ENCODE peak calls at places on chromosome 22, in five cellular contexts. One of them, this sample, is unnamed.
A peak's percentile ranks its signal among the peaks of the same experiment; 100 is the strongest.

GRCh38 chr22:24247564-24248344 is 2.9 kb upstream of the GGT5 start:
- DNase-seq in astrocyte: peak; percentile 90
- DNase-seq in ACHN: peak; percentile 58
- DNase-seq in COR-L47: peak; percentile 43
- DNase-seq in pons: peak; percentile 70
- DNase-seq in this sample: peak; percentile 40

GRCh38 chr22:49589811-49590210 is 237.9 kb downstream of the BRD1 start:
- DNase-seq in astrocyte: no peak
- DNase-seq in ACHN: no peak
- DNase-seq in COR-L47: no peak
- DNase-seq in pons: no peak
- DNase-seq in this sample: no peak

GRCh38 chr22:38317995-38318715 is 922 bp upstream of the CSNK1E start:
- DNase-seq in astrocyte: peak; percentile 95
- DNase-seq in ACHN: peak; percentile 91
- DNase-seq in COR-L47: peak; percentile 84
- DNase-seq in pons: no peak
- DNase-seq in this sample: no peak

GRCh38 chr22:35203583-35203982 is 53.7 kb upstream of the HMGXB4 start:
- DNase-seq in astrocyte: no peak
- DNase-seq in ACHN: no peak
- DNase-seq in COR-L47: no peak
- DNase-seq in pons: no peak
- DNase-seq in this sample: no peak

GRCh38 chr22:20607157-20607907 is 99.9 kb downstream of the MED15 start:
- DNase-seq in astrocyte: no peak
- DNase-seq in ACHN: no peak
- DNase-seq in COR-L47: peak; percentile 76
- DNase-seq in pons: no peak
- DNase-seq in this sample: peak; percentile 57

GRCh38 chr22:46281866-46282678 is 14.3 kb downstream of the TTC38 start:
- DNase-seq in astrocyte: no peak
- DNase-seq in ACHN: no peak
- DNase-seq in COR-L47: no peak
- DNase-seq in pons: no peak
- DNase-seq in this sample: no peak

GRCh38 chr22:38089474-38089851 is 5.5 kb upstream of the SLC16A8 start:
- DNase-seq in astrocyte: no peak
- DNase-seq in ACHN: no peak
- DNase-seq in COR-L47: no peak
- DNase-seq in pons: no peak
- DNase-seq in this sample: no peak

GRCh38 chr22:49900441-49901230 is 17.6 kb downstream of the ALG12 start:
- DNase-seq in astrocyte: no peak
- DNase-seq in ACHN: no peak
- DNase-seq in COR-L47: no peak
- DNase-seq in pons: no peak
- DNase-seq in this sample: no peak

GRCh38 chr22:35863432-35863831 is 145.8 kb downstream of the APOL5 start:
- DNase-seq in astrocyte: no peak
- DNase-seq in ACHN: no peak
- DNase-seq in COR-L47: no peak
- DNase-seq in pons: no peak
- DNase-seq in this sample: no peak

GRCh38 chr22:47275479-47276218 is 513.2 kb downstream of the TBC1D22A start:
- DNase-seq in astrocyte: no peak
- DNase-seq in ACHN: no peak
- DNase-seq in COR-L47: no peak
- DNase-seq in pons: no peak
- DNase-seq in this sample: no peak

GRCh38 chr22:42074153-42074750 is at the start of gene PHETA2:
- DNase-seq in astrocyte: no peak
- DNase-seq in ACHN: peak; percentile 43
- DNase-seq in COR-L47: no peak
- DNase-seq in pons: no peak
- DNase-seq in this sample: no peak

GRCh38 chr22:19289475-19290161 is 1.9 kb downstream of the CLTCL1 start:
- DNase-seq in astrocyte: peak; percentile 94
- DNase-seq in ACHN: peak; percentile 76
- DNase-seq in COR-L47: no peak
- DNase-seq in pons: no peak
- DNase-seq in this sample: no peak

GRCh38 chr22:42462016-42462415 is 29.8 kb upstream of the NFAM1 start:
- DNase-seq in astrocyte: no peak
- DNase-seq in ACHN: no peak
- DNase-seq in COR-L47: peak; percentile 33
- DNase-seq in pons: no peak
- DNase-seq in this sample: peak; percentile 60

GRCh38 chr22:37994049-37994448 is 9.7 kb upstream of the SOX10 start:
- DNase-seq in astrocyte: no peak
- DNase-seq in ACHN: no peak
- DNase-seq in COR-L47: no peak
- DNase-seq in pons: no peak
- DNase-seq in this sample: no peak

GRCh38 chr22:35544189-35544588 is 3.6 kb downstream of the RASD2 start:
- DNase-seq in astrocyte: no peak
- DNase-seq in ACHN: no peak
- DNase-seq in COR-L47: peak; percentile 38
- DNase-seq in pons: no peak
- DNase-seq in this sample: no peak

GRCh38 chr22:38758276-38758945 is 2.6 kb upstream of the SUN2 start:
- DNase-seq in astrocyte: no peak
- DNase-seq in ACHN: no peak
- DNase-seq in COR-L47: no peak
- DNase-seq in pons: peak; percentile 11
- DNase-seq in this sample: peak; percentile 66

GRCh38 chr22:36350751-36351594 is 36.8 kb downstream of the MYH9 start:
- DNase-seq in astrocyte: peak; percentile 80
- DNase-seq in ACHN: peak; percentile 67
- DNase-seq in COR-L47: no peak
- DNase-seq in pons: peak; percentile 55
- DNase-seq in this sample: no peak

GRCh38 chr22:22745225-22746060 is 101.0 kb downstream of the GGTLC2 start:
- DNase-seq in astrocyte: no peak
- DNase-seq in ACHN: peak; percentile 39
- DNase-seq in COR-L47: peak; percentile 16
- DNase-seq in pons: peak; percentile 37
- DNase-seq in this sample: no peak

GRCh38 chr22:29744902-29745301 is 21.9 kb downstream of the ZMAT5 start:
- DNase-seq in astrocyte: no peak
- DNase-seq in ACHN: peak; percentile 25
- DNase-seq in COR-L47: no peak
- DNase-seq in pons: no peak
- DNase-seq in this sample: peak; percentile 66

GRCh38 chr22:21015051-21016006 is at the start of gene P2RX6:
- DNase-seq in astrocyte: peak; percentile 16
- DNase-seq in ACHN: no peak
- DNase-seq in COR-L47: no peak
- DNase-seq in pons: no peak
- DNase-seq in this sample: peak; percentile 5

GRCh38 chr22:50206599-50206998 is 5.8 kb downstream of the SELENOO start:
- DNase-seq in astrocyte: no peak
- DNase-seq in ACHN: peak; percentile 24
- DNase-seq in COR-L47: no peak
- DNase-seq in pons: no peak
- DNase-seq in this sample: no peak

GRCh38 chr22:37401401-37401859 is 25.8 kb downstream of the ELFN2 start:
- DNase-seq in astrocyte: peak; percentile 53
- DNase-seq in ACHN: no peak
- DNase-seq in COR-L47: no peak
- DNase-seq in pons: no peak
- DNase-seq in this sample: no peak

GRCh38 chr22:37033605-37034430 is 14.3 kb downstream of the MPST start:
- DNase-seq in astrocyte: no peak
- DNase-seq in ACHN: no peak
- DNase-seq in COR-L47: no peak
- DNase-seq in pons: no peak
- DNase-seq in this sample: no peak

GRCh38 chr22:42745118-42745517 is 24.4 kb upstream of the A4GALT start:
- DNase-seq in astrocyte: peak; percentile 67
- DNase-seq in ACHN: no peak
- DNase-seq in COR-L47: no peak
- DNase-seq in pons: no peak
- DNase-seq in this sample: no peak

GRCh38 chr22:35394011-35394312 is 6.0 kb upstream of the MCM5 start:
- DNase-seq in astrocyte: no peak
- DNase-seq in ACHN: no peak
- DNase-seq in COR-L47: no peak
- DNase-seq in pons: no peak
- DNase-seq in this sample: no peak

GRCh38 chr22:46827072-46827780 is 64.8 kb downstream of the TBC1D22A start:
- DNase-seq in astrocyte: no peak
- DNase-seq in ACHN: no peak
- DNase-seq in COR-L47: no peak
- DNase-seq in pons: no peak
- DNase-seq in this sample: no peak

GRCh38 chr22:37229012-37229804 is 14.9 kb downstream of the RAC2 start:
- DNase-seq in astrocyte: peak; percentile 81
- DNase-seq in ACHN: peak; percentile 82
- DNase-seq in COR-L47: no peak
- DNase-seq in pons: no peak
- DNase-seq in this sample: no peak

GRCh38 chr22:49784630-49784971 is 43.1 kb downstream of the BRD1 start:
- DNase-seq in astrocyte: no peak
- DNase-seq in ACHN: no peak
- DNase-seq in COR-L47: no peak
- DNase-seq in pons: no peak
- DNase-seq in this sample: no peak